ENCODE peak calls at places on chromosome 11, in seven cellular contexts. S is GM10248; W is CD4-positive, CD25-positive, alpha-beta regulatory T cell; R is stimulated activated naive CD8-positive, alpha-beta T cell treated with anti-CD3 and anti-CD28 coated beads, Interleukin-15, amount 100 ng/mL, for 72 hours; Y is NCI-H1105 treated with DMSO at 0.1 percent for 48 hours; J is occipital lobe; P is PC-3. I is an unnamed sample.

GRCh38 chr11:86537541-86538222 is 134.7 kb downstream of the ME3 start:
- DNase-seq in S (no peak), W (no peak), R (no peak), Y (no peak), J (no peak), P (no peak), I (no peak)

GRCh38 chr11:20022363-20023081 is 137.8 kb downstream of the DBX1 start:
- DNase-seq in S (no peak), W (no peak), R (no peak), Y (peak; percentile 74), J (no peak), P (peak; percentile 68), I (peak; percentile 15)

GRCh38 chr11:12963789-12964536 is 45.2 kb upstream of the RASSF10 start:
- DNase-seq in S (peak; percentile 80), W (peak; percentile 18), R (peak; percentile 53), Y (peak; percentile 54), J (peak; percentile 22), P (peak; percentile 80), I (peak; percentile 78)

GRCh38 chr11:75768112-75768908 is at the start of gene DGAT2:
- DNase-seq in S (peak; percentile 88), W (peak; percentile 46), R (peak; percentile 75), Y (peak; percentile 76), J (peak; percentile 78), P (peak; percentile 82), I (peak; percentile 94)

GRCh38 chr11:7892059-7892699 is 38.9 kb downstream of the OR10A6 start:
- DNase-seq in S (no peak), W (no peak), R (no peak), Y (no peak), J (no peak), P (peak; percentile 17), I (peak; percentile 17)

GRCh38 chr11:128415539-128415938 is 171.8 kb downstream of the ETS1 start:
- DNase-seq in S (no peak), W (no peak), R (no peak), Y (no peak), J (no peak), P (no peak), I (no peak)

GRCh38 chr11:118622376-118623290 is 15.2 kb downstream of the PHLDB1 start:
- DNase-seq in S (no peak), W (no peak), R (no peak), Y (peak; percentile 98), J (peak; percentile 42), P (peak; percentile 94), I (no peak)

GRCh38 chr11:44615913-44616806 is 50.7 kb downstream of the CD82 start:
- DNase-seq in S (no peak), W (no peak), R (no peak), Y (no peak), J (no peak), P (no peak), I (no peak)

GRCh38 chr11:1562469-1563148 is 9.5 kb downstream of the DUSP8 start:
- DNase-seq in S (no peak), W (no peak), R (no peak), Y (no peak), J (no peak), P (no peak), I (no peak)

GRCh38 chr11:27213232-27213660 is 149.8 kb downstream of the CCDC34 start:
- DNase-seq in S (no peak), W (no peak), R (no peak), Y (no peak), J (no peak), P (peak; percentile 92), I (no peak)

GRCh38 chr11:123451183-123451907 is 21.3 kb downstream of the GRAMD1B start:
- DNase-seq in S (no peak), W (no peak), R (no peak), Y (peak; percentile 78), J (no peak), P (peak; percentile 44), I (no peak)

GRCh38 chr11:46458491-46458890 is 66.9 kb upstream of the CHRM4 start:
- DNase-seq in S (no peak), W (no peak), R (no peak), Y (no peak), J (no peak), P (no peak), I (no peak)

GRCh38 chr11:72739240-72740059 is 12.8 kb downstream of the ARAP1 start:
- DNase-seq in S (no peak), W (no peak), R (no peak), Y (no peak), J (no peak), P (no peak), I (no peak)

GRCh38 chr11:20489948-20490347 is 102.4 kb downstream of the PRMT3 start:
- DNase-seq in S (peak; percentile 12), W (no peak), R (no peak), Y (no peak), J (no peak), P (no peak), I (peak; percentile 16)

GRCh38 chr11:132683602-132684001 is 848.7 kb downstream of the OPCML start:
- DNase-seq in S (no peak), W (no peak), R (no peak), Y (no peak), J (no peak), P (no peak), I (no peak)

GRCh38 chr11:8604078-8604723 is 10.2 kb upstream of the STK33 start:
- DNase-seq in S (peak; percentile 66), W (no peak), R (peak; percentile 50), Y (no peak), J (no peak), P (peak; percentile 96), I (peak; percentile 54)

GRCh38 chr11:20158597-20159257 is 1.5 kb downstream of the DBX1 start:
- DNase-seq in S (peak; percentile 44), W (no peak), R (peak; percentile 26), Y (no peak), J (no peak), P (peak; percentile 44), I (peak; percentile 45)

GRCh38 chr11:117535201-117535869 is 207.7 kb downstream of the CEP164 start:
- DNase-seq in S (no peak), W (no peak), R (no peak), Y (peak; percentile 88), J (peak; percentile 79), P (no peak), I (no peak)

GRCh38 chr11:33329705-33330329 is 72.6 kb downstream of the HIPK3 start:
- DNase-seq in S (peak; percentile 43), W (peak; percentile 18), R (peak; percentile 30), Y (peak; percentile 63), J (no peak), P (peak; percentile 74), I (peak; percentile 34)

GRCh38 chr11:17894929-17895658 is 117.8 kb downstream of the SERGEF start:
- DNase-seq in S (no peak), W (no peak), R (no peak), Y (no peak), J (no peak), P (no peak), I (no peak)

GRCh38 chr11:3043315-3043871 is 13.8 kb downstream of the CARS1 start:
- DNase-seq in S (no peak), W (no peak), R (no peak), Y (no peak), J (peak; percentile 47), P (no peak), I (no peak)

GRCh38 chr11:106228996-106229395 is 151.5 kb downstream of the AASDHPPT start:
- DNase-seq in S (no peak), W (no peak), R (no peak), Y (no peak), J (no peak), P (no peak), I (no peak)

GRCh38 chr11:9680028-9680427 is 16.2 kb downstream of the SWAP70 start:
- DNase-seq in S (no peak), W (no peak), R (no peak), Y (no peak), J (no peak), P (no peak), I (no peak)

GRCh38 chr11:68302256-68303054 is 9.9 kb upstream of the LRP5 start:
- DNase-seq in S (no peak), W (no peak), R (no peak), Y (no peak), J (no peak), P (peak; percentile 81), I (no peak)

GRCh38 chr11:111982019-111982464 is 43.2 kb upstream of the DLAT start:
- DNase-seq in S (peak; percentile 71), W (peak; percentile 19), R (peak; percentile 57), Y (peak; percentile 25), J (peak; percentile 17), P (peak; percentile 84), I (peak; percentile 72)

GRCh38 chr11:31720666-31721199 is 90.4 kb downstream of the PAX6 start:
- DNase-seq in S (no peak), W (no peak), R (no peak), Y (no peak), J (no peak), P (no peak), I (no peak)

GRCh38 chr11:6321961-6322362 is 1.7 kb upstream of the CAVIN3 start:
- DNase-seq in S (no peak), W (no peak), R (no peak), Y (no peak), J (no peak), P (peak; percentile 37), I (no peak)

GRCh38 chr11:134727204-134727603 is 315.2 kb upstream of the B3GAT1 start:
- DNase-seq in S (no peak), W (no peak), R (no peak), Y (no peak), J (no peak), P (no peak), I (no peak)

GRCh38 chr11:23278121-23278520 is 417.8 kb upstream of the CCDC179 start:
- DNase-seq in S (no peak), W (no peak), R (no peak), Y (no peak), J (no peak), P (peak; percentile 40), I (no peak)

GRCh38 chr11:1922411-1923113 is 3.1 kb downstream of the TNNT3 start:
- DNase-seq in S (no peak), W (no peak), R (no peak), Y (no peak), J (no peak), P (no peak), I (peak; percentile 29)

I was measured in GM13977.